ENCODE peak calls at places on chromosomes 1 and 21, in nine cellular contexts. N is activated gamma-delta T cell treated with Interleukin-2 at 50 U/mL for 16 hours, Y is NCI-H2081, D is fibroblast of mammary gland, I is coronary artery, L is esophagus squamous epithelium, J is iPS DF 6.9, F is type B pancreatic cell, E is AG08395. M is an unnamed sample.

GRCh38 chr1:58785424-58786058 is 1.7 kb upstream of the JUN start:
- DNase-seq in N (peak; percentile 30), Y (peak; percentile 88), D (peak; percentile 38), I (no peak), L (no peak), J (no peak), F (no peak), E (peak; percentile 34), M (peak; percentile 8)

GRCh38 chr1:195721210-195721971 is 886.8 kb downstream of the KCNT2 start:
- DNase-seq in N (no peak), Y (no peak), D (no peak), I (no peak), L (no peak), J (no peak), F (no peak), E (no peak), M (no peak)

GRCh38 chr1:228150458-228151169 is 884 bp downstream of the GJC2 start:
- DNase-seq in N (no peak), Y (peak; percentile 24), D (peak; percentile 94), I (peak; percentile 77), L (no peak), J (no peak), F (no peak), E (peak; percentile 93), M (no peak)

GRCh38 chr1:25208127-25208526 is 24.2 kb downstream of the SYF2 start:
- DNase-seq in N (no peak), Y (no peak), D (no peak), I (no peak), L (no peak), J (no peak), F (no peak), E (no peak), M (no peak)

GRCh38 chr1:204513117-204513716 is 3.0 kb upstream of the MDM4 start:
- DNase-seq in N (peak; percentile 46), Y (no peak), D (no peak), I (no peak), L (no peak), J (no peak), F (no peak), E (no peak), M (peak; percentile 69)

GRCh38 chr21:38470762-38471161 is 27.5 kb downstream of the ERG start:
- DNase-seq in N (no peak), Y (no peak), D (peak; percentile 7), I (no peak), L (no peak), J (no peak), F (no peak), E (peak; percentile 42), M (no peak)

GRCh38 chr1:205016584-205016983 is 26.4 kb upstream of the CNTN2 start:
- DNase-seq in N (no peak), Y (no peak), D (no peak), I (no peak), L (no peak), J (no peak), F (no peak), E (no peak), M (no peak)

GRCh38 chr1:155989242-155989991 is 11.1 kb upstream of the ARHGEF2 start:
- DNase-seq in N (peak; percentile 78), Y (peak; percentile 77), D (peak; percentile 68), I (peak; percentile 89), L (peak; percentile 35), J (no peak), F (peak; percentile 79), E (peak; percentile 78), M (peak; percentile 74)

GRCh38 chr1:158035976-158036583 is 42.6 kb downstream of the KIRREL1 start:
- DNase-seq in N (no peak), Y (no peak), D (peak; percentile 72), I (no peak), L (no peak), J (no peak), F (no peak), E (peak; percentile 49), M (no peak)

GRCh38 chr21:31117046-31117916 is 79.0 kb upstream of the KRTAP19-8 start:
- DNase-seq in N (no peak), Y (no peak), D (peak; percentile 86), I (no peak), L (no peak), J (no peak), F (no peak), E (peak; percentile 92), M (no peak)

GRCh38 chr1:33970148-33970825 is 106.4 kb downstream of the HMGB4 start:
- DNase-seq in N (no peak), Y (no peak), D (no peak), I (no peak), L (no peak), J (no peak), F (no peak), E (no peak), M (no peak)

GRCh38 chr1:166693673-166694297 is 145.5 kb upstream of the POGK start:
- DNase-seq in N (no peak), Y (no peak), D (no peak), I (no peak), L (no peak), J (no peak), F (no peak), E (no peak), M (no peak)

GRCh38 chr1:87109012-87109411 is 194.6 kb downstream of the HS2ST1 start:
- DNase-seq in N (no peak), Y (no peak), D (peak; percentile 40), I (no peak), L (no peak), J (no peak), F (no peak), E (no peak), M (no peak)

GRCh38 chr1:205880923-205881322 is 31.0 kb upstream of the PM20D1 start:
- DNase-seq in N (no peak), Y (no peak), D (no peak), I (no peak), L (no peak), J (no peak), F (no peak), E (no peak), M (no peak)

GRCh38 chr1:89363638-89364536 is at the start of gene GBP6:
- DNase-seq in N (no peak), Y (no peak), D (no peak), I (no peak), L (no peak), J (no peak), F (no peak), E (no peak), M (no peak)

GRCh38 chr1:160777486-160778089 is 18.4 kb upstream of the LY9 start:
- DNase-seq in N (peak; percentile 35), Y (peak; percentile 17), D (peak; percentile 3), I (no peak), L (no peak), J (peak; percentile 41), F (no peak), E (no peak), M (peak; percentile 33)

GRCh38 chr1:214943054-214943453 is 139.5 kb upstream of the KCNK2 start:
- DNase-seq in N (no peak), Y (no peak), D (no peak), I (no peak), L (no peak), J (no peak), F (no peak), E (no peak), M (no peak)

GRCh38 chr1:47995306-47996050 is 1.7 kb downstream of the TRABD2B start:
- DNase-seq in N (no peak), Y (no peak), D (no peak), I (no peak), L (no peak), J (no peak), F (no peak), E (no peak), M (no peak)

GRCh38 chr1:152380932-152381331 is 21.1 kb upstream of the FLG2 start:
- DNase-seq in N (no peak), Y (no peak), D (no peak), I (no peak), L (no peak), J (no peak), F (no peak), E (no peak), M (no peak)

GRCh38 chr1:2973661-2974593 is 47.3 kb upstream of the ACTRT2 start:
- DNase-seq in N (no peak), Y (no peak), D (no peak), I (peak; percentile 62), L (no peak), J (no peak), F (peak; percentile 65), E (no peak), M (no peak)

GRCh38 chr1:20753589-20753988 is 21.1 kb upstream of the SH2D5 start:
- DNase-seq in N (no peak), Y (no peak), D (peak; percentile 36), I (no peak), L (no peak), J (no peak), F (no peak), E (no peak), M (no peak)

GRCh38 chr1:198523183-198523942 is 17.1 kb downstream of the ATP6V1G3 start:
- DNase-seq in N (no peak), Y (peak; percentile 7), D (no peak), I (no peak), L (no peak), J (no peak), F (no peak), E (no peak), M (no peak)

GRCh38 chr1:179825798-179826460 is 51.7 kb downstream of the TOR1AIP2 start:
- DNase-seq in N (no peak), Y (no peak), D (no peak), I (no peak), L (no peak), J (no peak), F (peak; percentile 52), E (no peak), M (no peak)

GRCh38 chr1:56670350-56670749 is 25.2 kb downstream of the PRKAA2 start:
- DNase-seq in N (no peak), Y (no peak), D (no peak), I (no peak), L (no peak), J (no peak), F (no peak), E (no peak), M (no peak)

GRCh38 chr1:209743145-209743482 is 12.7 kb upstream of the TRAF3IP3 start:
- DNase-seq in N (no peak), Y (peak; percentile 67), D (peak; percentile 96), I (peak; percentile 78), L (no peak), J (no peak), F (no peak), E (peak; percentile 19), M (no peak)

GRCh38 chr1:184945678-184946412 is 28.5 kb downstream of the NIBAN1 start:
- DNase-seq in N (no peak), Y (no peak), D (peak; percentile 84), I (no peak), L (no peak), J (no peak), F (no peak), E (peak; percentile 57), M (no peak)

GRCh38 chr1:156760092-156760795 is 7.1 kb upstream of the PRCC start:
- DNase-seq in N (no peak), Y (no peak), D (no peak), I (no peak), L (no peak), J (no peak), F (no peak), E (no peak), M (no peak)